ENCODE peak calls at places on chromosomes 2 and 18, in four cellular contexts. G is IMR-90, B is neural crest cell, W is K562. S is an unnamed sample.

GRCh38 chr2:47460766-47461165 is 57.8 kb downstream of the MSH2 start:
- DNase-seq in G (peak), B (no peak), W (no peak), S (no peak)

GRCh38 chr2:169664600-169664977 is 29.6 kb downstream of the CFAP210 start:
- DNase-seq in W (no peak), G (peak), B (no peak), S (no peak)

GRCh38 chr2:168995744-168996143 is 35.4 kb downstream of the ABCB11 start:
- DNase-seq in W (no peak), G (no peak), B (no peak), S (no peak)

GRCh38 chr2:232997749-232998665 is 15.0 kb downstream of the NGEF start:
- DNase-seq in B (no peak), W (no peak), G (no peak), S (no peak)

GRCh38 chr2:1940660-1941059 is 196.3 kb upstream of the PXDN start:
- DNase-seq in W (peak), G (no peak), B (no peak), S (no peak)

GRCh38 chr2:168639501-168639900 is 162.9 kb upstream of the NOSTRIN start:
- DNase-seq in B (no peak), W (no peak), G (peak), S (peak)

GRCh38 chr2:74373985-74374384 is 6.1 kb downstream of the DCTN1 start:
- DNase-seq in W (no peak), B (no peak), G (no peak), S (no peak)

GRCh38 chr2:8999047-8999446 is 4.4 kb downstream of the MBOAT2 start:
- DNase-seq in W (peak), B (no peak), G (no peak), S (no peak)

GRCh38 chr18:60804412-60804811 is 431.8 kb upstream of the MC4R start:
- DNase-seq in W (no peak), B (no peak), G (no peak), S (no peak)

GRCh38 chr18:72261562-72261961 is 282.6 kb downstream of the CBLN2 start:
- DNase-seq in W (no peak), G (no peak), B (no peak), S (no peak)

GRCh38 chr2:161178756-161179155 is 18.5 kb downstream of the TANK start:
- DNase-seq in G (no peak), B (no peak), W (no peak), S (no peak)

GRCh38 chr2:148619560-148620190 is 24.9 kb upstream of the EPC2 start:
- DNase-seq in W (no peak), B (no peak), G (no peak), S (no peak)

GRCh38 chr18:76621184-76621583 is 126.1 kb upstream of the ZNF516 start:
- DNase-seq in W (no peak), G (peak), B (no peak), S (no peak)

GRCh38 chr2:86825728-86826386 is 35.1 kb upstream of the CD8A start:
- DNase-seq in G (no peak), B (no peak), W (no peak), S (no peak)

GRCh38 chr18:63439334-63439733 is 17.1 kb upstream of the VPS4B start:
- DNase-seq in B (peak), W (peak), G (peak), S (peak)

GRCh38 chr2:42844901-42845685 is 52.7 kb upstream of the HAAO start:
- DNase-seq in B (no peak), W (no peak), G (peak), S (peak)

GRCh38 chr18:63366270-63366990 is 576 bp downstream of the KDSR start:
- DNase-seq in W (peak), B (no peak), G (peak), S (peak)

GRCh38 chr2:199798881-199799580 is 52.0 kb downstream of the FTCDNL1 start:
- DNase-seq in G (no peak), W (no peak), B (no peak), S (peak)

GRCh38 chr18:6837904-6838303 is 108.4 kb downstream of the ARHGAP28 start:
- DNase-seq in W (no peak), B (no peak), G (no peak), S (no peak)

GRCh38 chr2:77778917-77779316 is 256.7 kb upstream of the LRRTM4 start:
- DNase-seq in W (no peak), G (no peak), B (no peak), S (no peak)

GRCh38 chr18:54387631-54388030 is 29.9 kb downstream of the C18orf54 start:
- DNase-seq in B (no peak), G (no peak), W (no peak), S (no peak)

GRCh38 chr2:105422801-105423200 is 23.9 kb upstream of the FHL2 start:
- DNase-seq in G (no peak), W (no peak), B (no peak), S (no peak)

GRCh38 chr2:134144081-134144596 is 109.7 kb upstream of the MGAT5 start:
- DNase-seq in G (no peak), W (no peak), B (no peak), S (no peak)

GRCh38 chr2:176114120-176114929 is 2.3 kb upstream of the HOXD10 start:
- DNase-seq in B (no peak), G (no peak), W (no peak), S (no peak)

GRCh38 chr2:169452080-169452479 is 27.2 kb upstream of the BBS5 start:
- DNase-seq in G (peak), B (no peak), W (peak), S (no peak)

GRCh38 chr2:234496442-234496834 is 443 bp downstream of the ARL4C start:
- DNase-seq in B (no peak), G (no peak), W (no peak), S (peak)

GRCh38 chr2:54675738-54676137 is 47.7 kb upstream of the EML6 start:
- DNase-seq in W (no peak), G (no peak), B (no peak), S (no peak)

GRCh38 chr18:48675330-48675761 is 136.5 kb downstream of the CTIF start:
- DNase-seq in W (peak), G (peak), B (peak), S (peak)

GRCh38 chr2:181058378-181059269 is 78.2 kb downstream of the UBE2E3 start:
- DNase-seq in W (peak), B (no peak), G (peak), S (no peak)

GRCh38 chr2:67309281-67309680 is 87.9 kb upstream of the ETAA1 start:
- DNase-seq in W (no peak), G (peak), B (no peak), S (no peak)

GRCh38 chr2:237227190-237227988 is 141.7 kb downstream of the COPS8 start:
- DNase-seq in W (no peak), G (peak), B (no peak), S (no peak)

DNA sequence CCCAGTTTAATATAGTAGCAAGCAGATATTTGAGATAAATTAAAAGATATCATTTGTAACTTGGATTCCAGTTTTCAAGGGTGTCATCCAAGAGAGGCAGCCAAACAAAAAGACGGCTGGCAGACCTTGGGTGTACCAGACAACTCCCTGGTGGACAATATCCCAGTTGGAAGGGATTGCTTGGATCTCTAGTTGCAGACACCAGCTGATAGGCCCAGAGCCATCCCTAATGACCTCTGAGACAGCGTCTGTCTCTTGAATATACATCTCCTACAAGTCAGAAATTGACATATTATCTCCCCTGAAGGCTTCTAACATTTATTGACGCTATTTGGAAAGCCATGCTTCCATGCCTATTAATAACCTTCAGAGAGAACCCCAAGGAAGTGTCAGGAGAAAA is 67.7 kb downstream of the ACVR1 start:
- DNase-seq in W (no peak), B (no peak), G (no peak), S (no peak)
- TF ChIP-seq CTCF in W (no peak), B (no peak), G (no peak), S (no peak)

DNA sequence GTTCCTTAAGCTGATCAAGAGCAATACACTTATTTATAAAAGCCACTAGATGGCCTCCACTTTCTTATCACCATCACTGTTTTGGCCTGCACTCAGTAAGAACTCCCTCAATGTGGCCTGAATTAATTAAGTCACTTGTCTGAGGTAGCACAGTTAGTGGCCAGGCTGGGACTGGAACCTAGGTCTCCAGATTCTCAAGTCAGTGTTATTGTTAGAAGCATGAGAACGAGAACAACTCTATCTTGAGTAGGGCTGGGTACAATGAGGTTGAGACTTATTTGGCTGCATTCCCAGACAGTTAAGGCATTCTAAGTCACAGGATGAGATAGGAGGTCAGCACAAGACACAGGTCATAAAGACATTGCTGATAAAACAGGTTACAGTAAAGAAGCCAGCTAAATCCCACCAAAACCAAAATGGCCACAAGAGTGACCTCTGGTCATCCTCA is 115.8 kb downstream of the SS18 start:
- DNase-seq in G (no peak), B (no peak), W (peak), S (no peak)
- TF ChIP-seq CTCF in G (no peak), B (no peak), W (no peak), S (no peak)

GRCh38 chr2:36701391-36701795 is 4.9 kb downstream of the VIT start:
- DNase-seq in B (no peak), W (no peak), G (peak), S (no peak)
- TF ChIP-seq CTCF in B (no peak), W (no peak), G (no peak), S (no peak)

GRCh38 chr2:122300758-122301157 is 545.3 kb downstream of the TSN start:
- DNase-seq in W (peak), G (peak), B (no peak), S (no peak)
- TF ChIP-seq CTCF in W (peak), G (no peak), B (peak), S (no peak)

GRCh38 chr2:60532421-60532820 is 21.0 kb downstream of the BCL11A start:
- DNase-seq in W (no peak), B (no peak), G (no peak), S (no peak)
- TF ChIP-seq CTCF in W (no peak), B (no peak), G (no peak), S (no peak)

DNA sequence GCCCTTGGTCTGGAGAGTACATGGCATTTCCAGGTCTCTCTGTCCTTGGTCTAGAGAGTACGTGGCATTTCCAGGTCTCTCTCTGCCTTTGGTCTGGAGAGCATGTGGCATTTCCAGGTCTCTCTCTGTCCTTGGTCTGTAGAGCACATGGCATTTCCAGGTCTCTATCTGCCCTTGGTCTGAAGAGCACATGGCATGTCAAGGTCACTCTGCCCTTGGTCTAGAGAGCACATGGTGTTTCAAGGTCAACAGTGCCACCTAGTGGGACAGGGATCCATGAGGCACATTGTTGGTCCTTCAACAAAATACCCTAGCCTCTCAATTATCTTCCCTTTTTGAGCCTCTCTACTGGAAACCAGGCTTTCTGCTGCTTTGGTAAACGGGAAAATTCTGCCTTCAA is 250.2 kb downstream of the OTX1 start:
- DNase-seq in W (peak), B (no peak), G (no peak), S (no peak)
- TF ChIP-seq CTCF in W (peak), B (no peak), G (no peak), S (no peak)

DNA sequence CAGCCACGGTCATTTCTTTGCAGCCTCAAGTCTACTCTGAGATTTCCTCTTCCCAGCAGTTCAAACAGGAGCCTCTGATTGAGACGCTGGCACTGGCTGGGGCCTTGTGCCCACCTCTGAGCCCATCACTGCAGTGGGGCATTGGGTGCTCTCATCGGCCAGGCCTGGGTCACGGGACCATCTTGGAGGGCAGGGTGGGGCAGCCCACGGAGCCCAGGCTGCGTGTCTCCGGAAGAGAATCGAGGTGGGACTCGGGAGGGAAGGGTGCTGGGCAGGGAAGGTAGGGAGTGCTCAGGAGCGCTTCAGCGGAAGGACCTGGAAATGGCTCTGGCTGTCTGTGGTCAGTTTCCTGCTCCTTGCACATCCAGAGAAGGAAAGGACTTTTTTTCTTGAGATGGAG is 82.4 kb downstream of the RTP5 start:
- DNase-seq in G (no peak), W (no peak), B (no peak), S (no peak)
- TF ChIP-seq CTCF in G (no peak), W (no peak), B (no peak), S (no peak)

GRCh38 chr2:10448646-10449480 is 736 bp upstream of the ODC1 start:
- DNase-seq in G (peak), B (peak), W (peak), S (peak)
- TF ChIP-seq CTCF in G (peak), B (peak), W (peak), S (no peak)

DNA sequence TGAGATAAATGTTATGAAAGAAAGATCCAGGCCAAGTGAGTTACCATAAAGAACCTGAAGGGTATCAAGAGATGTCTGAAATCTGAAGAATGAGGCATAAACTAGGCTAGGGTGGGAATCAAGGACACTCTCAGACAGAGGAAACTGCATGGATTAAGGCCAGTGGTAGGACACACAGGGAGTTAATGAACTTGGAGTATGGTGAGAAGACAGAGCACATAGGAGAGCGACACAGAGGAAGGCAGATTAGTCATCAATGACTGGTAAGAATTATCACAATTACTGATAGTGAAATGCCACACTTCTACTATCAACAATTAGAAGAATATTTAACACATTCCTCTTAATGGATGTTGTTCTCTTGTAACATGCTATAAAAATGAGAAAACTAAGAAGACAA is 76.9 kb downstream of the TTC21B start:
- DNase-seq in B (no peak), W (no peak), G (no peak), S (no peak)
- TF ChIP-seq CTCF in B (no peak), W (no peak), G (no peak), S (no peak)

DNA sequence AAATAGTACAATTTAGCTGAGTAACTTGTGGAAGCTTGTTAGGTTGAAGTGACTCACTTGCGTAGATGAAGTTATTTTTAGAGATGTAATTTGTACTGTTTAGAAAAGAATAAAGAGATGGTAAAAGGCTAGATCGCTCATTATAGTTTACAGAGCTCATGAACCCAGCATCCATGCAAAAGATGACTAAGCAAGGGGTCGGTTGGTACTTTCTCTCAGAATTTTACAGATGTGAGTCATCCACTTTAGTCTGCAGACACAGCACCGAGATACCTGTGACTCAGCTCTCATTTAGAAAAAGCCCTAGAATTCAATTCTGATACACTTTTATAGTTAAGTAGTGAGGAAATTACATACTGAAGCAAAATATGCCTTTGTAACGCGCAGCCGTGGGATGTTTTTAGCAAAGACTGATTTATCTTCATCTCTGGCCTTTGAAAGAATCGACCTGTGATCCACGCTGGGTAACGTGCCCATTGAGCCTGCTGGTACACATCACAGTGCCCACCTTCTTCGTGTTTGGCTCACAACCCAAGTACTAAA is 116.5 kb upstream of the FOSL2 start:
- DNase-seq in B (no peak), G (peak), W (peak), S (no peak)
- TF ChIP-seq CTCF in B (no peak), G (no peak), W (no peak), S (no peak)